ENCODE peak calls at places on chromosome 11, in four cellular contexts. Q is HuH-7, L is HEK293T, A is retina. F is an unnamed sample.

GRCh38 chr11:134124660-134125451 is 56.0 kb downstream of the JAM3 start:
- DNase-seq in Q (no peak), L (no peak), A (peak), F (peak)

GRCh38 chr11:69416746-69417145 is 64.7 kb upstream of the LINC01488 start:
- DNase-seq in A (no peak), L (no peak), Q (no peak), F (no peak)

GRCh38 chr11:12248330-12248729 is 129.0 kb upstream of the PARVA start:
- DNase-seq in L (no peak), Q (peak), A (no peak), F (no peak)

GRCh38 chr11:75420224-75421034 is 12.6 kb downstream of the KLHL35 start:
- DNase-seq in A (no peak), L (no peak), Q (no peak), F (no peak)

GRCh38 chr11:69912911-69913451 is 93.8 kb upstream of the FGF3 start:
- DNase-seq in L (no peak), A (no peak), Q (no peak), F (no peak)

GRCh38 chr11:47052165-47052564 is 115.6 kb downstream of the CSTPP1 start:
- DNase-seq in Q (no peak), A (no peak), L (no peak), F (no peak)

GRCh38 chr11:69651834-69652620 is 11.1 kb downstream of the CCND1 start:
- DNase-seq in A (no peak), Q (no peak), L (no peak), F (no peak)

GRCh38 chr11:46281374-46281831 is 3.9 kb downstream of the CREB3L1 start:
- DNase-seq in A (no peak), Q (no peak), L (no peak), F (no peak)

GRCh38 chr11:79428406-79428805 is 12.4 kb downstream of the TENM4 start:
- DNase-seq in A (no peak), L (no peak), Q (no peak), F (no peak)

GRCh38 chr11:69105431-69106123 is 50.2 kb upstream of the SMIM38 start:
- DNase-seq in Q (no peak), A (peak), L (no peak), F (no peak)

GRCh38 chr11:96055706-96056387 is 131.9 kb upstream of the MTMR2 start:
- DNase-seq in L (no peak), Q (no peak), A (peak), F (peak)

GRCh38 chr11:45846974-45847907 is at the start of gene CRY2:
- DNase-seq in Q (peak), L (peak), A (peak), F (peak)

GRCh38 chr11:93729129-93729616 is 12.1 kb downstream of the TAF1D start:
- DNase-seq in Q (no peak), L (no peak), A (no peak), F (no peak)

GRCh38 chr11:56917708-56918450 is 70.8 kb upstream of the OR5AK2 start:
- DNase-seq in A (no peak), Q (no peak), L (no peak), F (no peak)

GRCh38 chr11:11036185-11037161 is 178.6 kb upstream of the ZBED5 start:
- DNase-seq in A (peak), Q (peak), L (peak), F (peak)

GRCh38 chr11:128522943-128523518 is 64.3 kb downstream of the ETS1 start:
- DNase-seq in Q (no peak), L (no peak), A (no peak), F (no peak)

GRCh38 chr11:3052109-3052479 is 5.1 kb downstream of the CARS1 start:
- DNase-seq in L (peak), A (peak), Q (no peak), F (no peak)

GRCh38 chr11:70567680-70568503 is 169.6 kb downstream of the CTTN start:
- DNase-seq in Q (no peak), L (no peak), A (peak), F (no peak)

GRCh38 chr11:86672007-86672621 is at the start of gene ME3:
- DNase-seq in A (peak), L (no peak), Q (peak), F (peak)

GRCh38 chr11:45092901-45093760 is 53.3 kb upstream of the PRDM11 start:
- DNase-seq in Q (no peak), A (peak), L (no peak), F (no peak)

GRCh38 chr11:84870486-84870885 is 756.7 kb downstream of the DLG2 start:
- DNase-seq in L (no peak), Q (no peak), A (no peak), F (no peak)

GRCh38 chr11:64534950-64535349 is 56.1 kb upstream of the SLC22A12 start:
- DNase-seq in L (no peak), Q (no peak), A (no peak), F (no peak)

GRCh38 chr11:102653744-102654291 is 28.7 kb upstream of the MMP20 start:
- DNase-seq in Q (no peak), L (no peak), A (no peak), F (no peak)

GRCh38 chr11:72700026-72700610 is 25.9 kb upstream of the PDE2A start:
- DNase-seq in A (no peak), L (no peak), Q (no peak), F (no peak)

GRCh38 chr11:76660533-76661305 is 9.8 kb downstream of the LRRC32 start:
- DNase-seq in L (no peak), Q (no peak), A (no peak), F (no peak)

GRCh38 chr11:13110929-13111812 is 102.1 kb downstream of the RASSF10 start:
- DNase-seq in A (no peak), L (no peak), Q (no peak), F (no peak)

GRCh38 chr11:16280256-16280682 is 76.1 kb downstream of the SOX6 start:
- DNase-seq in Q (no peak), A (no peak), L (no peak), F (no peak)

GRCh38 chr11:72834905-72835304 is 20.7 kb downstream of the ATG16L2 start:
- DNase-seq in A (no peak), Q (no peak), L (no peak), F (no peak)

GRCh38 chr11:128424867-128425285 is 162.5 kb downstream of the ETS1 start:
- DNase-seq in A (peak), Q (peak), L (no peak), F (no peak)

GRCh38 chr11:60334005-60334620 is 7.1 kb downstream of the MS4A6E start:
- DNase-seq in A (peak), L (peak), Q (peak), F (peak)

GRCh38 chr11:2510626-2511402 is 66.0 kb downstream of the KCNQ1 start:
- DNase-seq in Q (peak), L (no peak), A (peak), F (no peak)

GRCh38 chr11:8709002-8709672 is 26.5 kb downstream of the RPL27A start:
- DNase-seq in L (no peak), Q (no peak), A (no peak), F (no peak)

GRCh38 chr11:94786264-94787126 is 18.3 kb downstream of the AMOTL1 start:
- DNase-seq in Q (no peak), L (peak), A (no peak), F (no peak)

GRCh38 chr11:76626921-76627391 is 43.6 kb downstream of the LRRC32 start:
- DNase-seq in L (no peak), A (no peak), Q (no peak), F (no peak)

GRCh38 chr11:90434858-90435257 is 212.0 kb upstream of the CHORDC1 start:
- DNase-seq in L (peak), A (no peak), Q (peak), F (peak)

GRCh38 chr11:19460718-19461405 is 220.1 kb upstream of the E2F8 start:
- DNase-seq in A (no peak), Q (no peak), L (no peak), F (no peak)

GRCh38 chr11:76410771-76411423 is 29.8 kb downstream of the GVQW3 start:
- DNase-seq in A (peak), Q (no peak), L (no peak), F (no peak)

GRCh38 chr11:130725417-130726233 is 190.7 kb downstream of the SNX19 start:
- DNase-seq in Q (no peak), L (no peak), A (no peak), F (no peak)

F was measured in neuronal stem cell.